ENCODE peak calls at places on chromosomes 11 and 22, in seven cellular contexts. F, I, T, A, V, O and G are unnamed samples.

GRCh38 chr11:65382804-65383368 is 440 bp upstream of the SLC25A45 start:
- DNase-seq in F (no peak), I (peak), V (no peak), A (no peak), T (peak), O (no peak), G (no peak)

GRCh38 chr11:112590778-112591177 is 330.1 kb upstream of the PLET1 start:
- DNase-seq in I (no peak), F (no peak), V (no peak), O (no peak), T (peak), A (no peak), G (no peak)

GRCh38 chr11:34251640-34251980 is 106.2 kb downstream of the ABTB2 start:
- DNase-seq in V (no peak), O (no peak), A (no peak), T (peak), I (no peak), F (peak), G (no peak)

GRCh38 chr11:65780770-65781151 is at the start of gene AP5B1:
- DNase-seq in O (peak), T (peak), F (peak), V (peak), I (peak), A (no peak), G (peak)

GRCh38 chr11:35214792-35215193 is 75.8 kb downstream of the CD44 start:
- DNase-seq in O (peak), V (no peak), T (peak), A (no peak), F (peak), I (no peak), G (no peak)

GRCh38 chr22:37419916-37420655 is 7.2 kb downstream of the ELFN2 start:
- DNase-seq in V (no peak), A (no peak), F (peak), T (no peak), O (peak), I (no peak), G (peak)

GRCh38 chr11:1194231-1194976 is 28.5 kb upstream of the MUC5B start:
- DNase-seq in A (no peak), O (peak), I (no peak), V (peak), F (no peak), T (no peak), G (no peak)

GRCh38 chr22:47177334-47177815 is 414.9 kb downstream of the TBC1D22A start:
- DNase-seq in A (no peak), F (no peak), T (no peak), V (peak), O (no peak), I (no peak), G (no peak)

GRCh38 chr22:35355744-35356420 is 25.0 kb upstream of the HMOX1 start:
- DNase-seq in V (no peak), I (no peak), A (no peak), F (no peak), O (no peak), T (peak), G (no peak)

GRCh38 chr11:87038235-87038960 is 664 bp downstream of the TMEM135 start:
- DNase-seq in A (no peak), F (peak), T (no peak), O (no peak), V (no peak), I (no peak), G (no peak)

GRCh38 chr11:110837535-110838127 is 125.4 kb upstream of the ARHGAP20 start:
- DNase-seq in F (no peak), T (no peak), A (no peak), V (no peak), I (no peak), O (no peak), G (no peak)

GRCh38 chr22:39995346-39996252 is 845 bp downstream of the FAM83F start:
- DNase-seq in O (peak), F (no peak), T (no peak), A (no peak), V (no peak), I (no peak), G (no peak)

GRCh38 chr11:33021937-33022336 is 6.3 kb downstream of the DEPDC7 start:
- DNase-seq in V (no peak), I (no peak), F (no peak), T (no peak), A (no peak), O (no peak), G (no peak)

GRCh38 chr22:46833228-46833627 is 70.8 kb downstream of the TBC1D22A start:
- DNase-seq in T (no peak), O (peak), A (no peak), V (peak), I (no peak), F (peak), G (no peak)

GRCh38 chr11:86414032-86414431 is 39.3 kb downstream of the CCDC81 start:
- DNase-seq in F (no peak), I (no peak), A (no peak), V (no peak), T (no peak), O (no peak), G (no peak)

GRCh38 chr11:122032317-122032716 is 83.7 kb downstream of the BLID start:
- DNase-seq in I (no peak), A (no peak), V (no peak), F (peak), O (no peak), T (peak), G (no peak)

GRCh38 chr11:6746086-6746618 is 25.6 kb downstream of the OR2AG2 start:
- DNase-seq in F (no peak), T (no peak), A (no peak), I (no peak), V (no peak), O (no peak), G (peak)

GRCh38 chr11:113546757-113547507 is 71.7 kb upstream of the DRD2 start:
- DNase-seq in F (no peak), A (no peak), O (no peak), T (peak), I (no peak), V (no peak), G (no peak)

GRCh38 chr22:40544758-40545157 is 91.8 kb downstream of the MRTFA start:
- DNase-seq in T (no peak), V (no peak), A (no peak), O (no peak), I (no peak), F (no peak), G (no peak)

GRCh38 chr11:70606248-70606950 is 208.1 kb downstream of the CTTN start:
- DNase-seq in O (no peak), I (no peak), F (no peak), A (no peak), V (no peak), T (no peak), G (no peak)

GRCh38 chr11:92980291-92980690 is 10.8 kb downstream of the MTNR1B start:
- DNase-seq in I (no peak), O (no peak), A (no peak), F (no peak), V (no peak), T (no peak), G (no peak)

GRCh38 chr11:94595061-94595460 is 27.9 kb downstream of the PIWIL4 start:
- DNase-seq in A (no peak), F (no peak), I (no peak), V (no peak), O (no peak), T (no peak), G (no peak)

GRCh38 chr11:134266440-134266839 is 9.7 kb upstream of the GLB1L3 start:
- DNase-seq in A (no peak), T (no peak), V (no peak), O (no peak), F (no peak), I (no peak), G (no peak)
- H3K4me3 ChIP-seq in A (no peak), T (no peak), V (no peak), O (no peak), F (peak), I (no peak), G (no peak)

DNA sequence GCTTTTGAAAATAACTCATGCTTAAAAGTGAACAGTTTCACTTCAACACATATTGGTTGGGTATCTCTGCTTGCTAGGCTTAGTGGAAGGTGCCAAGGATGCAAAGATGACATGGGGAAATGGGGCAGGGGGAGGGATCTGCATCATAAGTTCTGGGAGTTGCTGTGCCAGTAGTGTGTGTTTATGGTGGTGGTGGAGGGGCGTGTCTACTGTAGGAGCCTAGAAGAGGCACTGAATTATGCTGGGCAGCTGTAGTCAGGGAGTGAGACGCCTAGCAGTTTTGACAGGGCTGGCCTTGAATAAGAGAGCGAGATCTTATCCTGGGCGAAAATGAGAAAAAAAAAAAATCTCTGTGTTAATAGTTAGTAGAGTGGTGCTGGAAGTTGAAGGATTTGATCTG is 3.0 kb downstream of the ELMOD1 start:
- DNase-seq in A (no peak), O (peak), T (no peak), F (no peak), V (no peak), I (no peak), G (no peak)
- H3K4me3 ChIP-seq in A (no peak), O (no peak), T (no peak), F (no peak), V (no peak), I (no peak), G (no peak)

GRCh38 chr11:47407746-47408590 is at the start of gene SLC39A13:
- DNase-seq in V (peak), F (peak), A (peak), O (peak), T (peak), I (peak), G (peak)
- H3K4me3 ChIP-seq in V (peak), F (peak), A (peak), O (peak), T (peak), I (peak), G (peak)

DNA sequence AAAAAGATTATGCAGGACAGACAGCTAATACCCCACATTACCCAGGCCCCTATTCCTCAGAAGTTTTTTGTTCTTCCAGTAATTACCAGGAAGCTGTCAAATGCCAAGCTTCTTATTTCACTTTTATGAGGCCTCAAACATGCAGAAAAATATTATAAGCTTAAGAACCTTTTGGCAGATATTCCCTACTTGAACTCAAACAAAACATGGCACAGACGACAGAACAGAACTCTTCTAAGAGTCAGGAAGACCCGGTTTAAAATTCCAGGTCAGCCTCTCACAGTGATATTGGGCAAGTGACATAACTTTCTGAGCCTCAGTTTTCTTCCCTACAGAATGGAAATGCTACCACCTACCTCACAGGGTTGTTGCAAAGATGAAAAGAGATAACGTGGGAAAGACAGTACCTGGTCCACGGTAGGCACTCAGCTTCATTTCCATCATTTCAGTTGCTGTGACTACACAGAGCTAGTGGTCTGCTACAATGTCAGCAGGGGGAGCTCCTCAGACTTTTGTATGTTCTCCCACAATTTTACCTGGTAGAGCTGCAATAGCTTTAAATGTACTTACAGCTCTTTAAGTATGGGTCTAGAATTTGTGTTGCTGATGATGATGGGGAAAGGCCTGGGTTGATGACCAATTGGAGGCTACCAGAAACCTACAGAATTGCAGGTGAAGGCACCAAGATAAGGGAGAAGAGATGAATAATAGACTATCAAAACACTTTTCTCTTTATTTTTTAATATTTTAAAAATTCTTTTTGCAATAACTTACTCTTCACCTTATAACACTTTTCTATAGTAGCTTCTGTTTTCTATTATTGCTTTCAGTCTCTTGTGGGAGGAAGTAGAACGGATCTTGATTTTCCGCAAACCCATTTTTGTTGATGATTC is 98.3 kb upstream of the CHRM4 start:
- DNase-seq in A (no peak), O (peak), T (peak), V (no peak), I (no peak), F (peak), G (peak)
- H3K4me3 ChIP-seq in A (no peak), O (no peak), T (no peak), V (no peak), I (no peak), F (no peak), G (no peak)

DNA sequence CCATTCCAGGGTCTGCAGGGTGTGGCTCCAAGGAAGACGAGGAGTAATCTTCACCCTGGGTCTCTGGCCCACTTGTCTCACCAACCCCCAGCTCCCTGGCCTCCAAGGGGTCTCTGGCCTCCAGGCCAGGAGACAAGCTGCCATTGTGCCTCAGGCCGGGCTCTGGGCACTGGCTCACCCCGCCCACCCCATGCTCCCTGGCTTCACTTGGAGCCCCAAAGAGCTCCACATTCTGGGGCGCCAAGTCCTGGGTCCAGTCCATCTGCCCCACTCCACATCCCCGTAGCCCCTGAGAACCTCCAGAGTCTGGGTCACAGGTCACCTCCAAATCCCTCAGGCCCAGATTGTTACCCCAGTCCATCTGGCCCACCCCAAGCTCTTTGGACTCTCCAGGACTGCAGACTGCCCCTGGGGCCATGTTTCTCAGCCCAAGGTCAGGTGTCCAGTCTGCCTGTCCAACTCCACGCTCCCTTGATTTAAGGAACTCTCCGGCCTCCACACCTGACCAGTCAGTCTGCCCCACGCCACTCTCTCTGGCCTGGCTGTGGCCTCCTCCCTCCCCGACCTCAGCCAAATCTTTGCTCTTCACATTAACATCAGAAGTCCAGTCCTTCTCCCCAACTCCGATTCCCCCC is 16.2 kb downstream of the TNKS1BP1 start:
- DNase-seq in O (no peak), A (no peak), T (no peak), F (no peak), V (no peak), I (no peak), G (no peak)
- H3K4me3 ChIP-seq in O (no peak), A (peak), T (no peak), F (peak), V (peak), I (no peak), G (no peak)

DNA sequence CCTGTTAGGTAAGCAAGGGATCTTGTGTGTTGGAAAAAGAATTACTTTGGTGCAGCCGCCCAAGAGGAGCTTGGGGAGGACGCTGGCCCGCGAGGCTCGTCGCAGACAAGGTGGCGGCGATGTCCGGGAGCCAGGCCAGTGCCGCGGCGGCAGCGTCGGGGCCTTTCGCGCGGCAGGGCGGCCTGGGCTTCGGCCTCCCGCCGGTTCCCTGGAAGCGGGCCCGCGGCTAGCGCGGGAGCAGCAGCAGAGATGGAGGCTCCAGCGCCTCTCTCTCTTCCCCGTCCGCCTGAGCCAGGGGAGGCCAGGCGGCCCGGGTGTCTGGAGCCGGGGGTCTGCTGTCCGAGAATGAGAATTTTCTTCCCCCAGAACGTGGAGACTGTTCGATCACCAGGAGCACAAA is 82.8 kb downstream of the GGT1 start:
- DNase-seq in O (peak), I (no peak), A (no peak), V (no peak), F (no peak), T (no peak), G (no peak)
- H3K4me3 ChIP-seq in O (no peak), I (no peak), A (peak), V (peak), F (peak), T (peak), G (no peak)

GRCh38 chr11:62452839-62453468 is 34.1 kb downstream of the SCGB1A1 start:
- DNase-seq in A (no peak), T (no peak), F (no peak), V (no peak), I (no peak), O (no peak), G (no peak)

GRCh38 chr11:62450543-62451242 is 31.9 kb downstream of the SCGB1A1 start:
- DNase-seq in O (no peak), A (no peak), I (no peak), F (no peak), T (no peak), V (no peak), G (no peak)

GRCh38 chr11:62452261-62452660 is 33.4 kb downstream of the SCGB1A1 start:
- DNase-seq in I (no peak), V (no peak), F (no peak), A (no peak), O (no peak), T (no peak), G (no peak)

GRCh38 chr11:62449451-62449851 is 30.6 kb downstream of the SCGB1A1 start:
- DNase-seq in A (no peak), F (no peak), I (no peak), V (no peak), T (no peak), O (no peak), G (peak)

DNA sequence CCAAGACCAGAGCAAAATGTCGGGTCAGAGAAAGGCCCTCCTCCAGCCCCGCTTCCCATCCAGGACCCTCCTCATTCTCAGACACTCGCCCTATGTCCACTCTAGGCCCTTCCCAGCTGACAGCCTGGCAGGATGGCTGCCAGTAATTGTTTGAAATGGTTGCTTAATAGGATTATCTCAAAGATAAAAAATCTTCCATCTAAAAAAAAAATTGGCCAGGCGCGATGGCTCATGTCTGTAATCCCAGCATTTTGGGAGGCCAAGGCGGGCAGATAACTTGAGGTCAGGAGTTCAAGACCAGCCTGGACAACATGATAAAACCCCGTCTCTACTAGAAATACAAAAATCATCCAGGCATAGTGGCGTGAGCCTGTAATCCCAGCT is 32.4 kb downstream of the SCGB1A1 start:
- DNase-seq in I (no peak), A (no peak), F (no peak), O (no peak), T (no peak), V (no peak), G (no peak)
- H3K4me3 ChIP-seq in I (no peak), A (no peak), F (no peak), O (no peak), T (no peak), V (no peak), G (no peak)

GRCh38 chr22:31036671-31037550 is 44.2 kb upstream of the SMTN start:
- DNase-seq in I (no peak), A (no peak), V (no peak), F (peak), T (peak), O (no peak), G (no peak)
- H3K4me3 ChIP-seq in I (no peak), A (no peak), V (peak), F (peak), T (peak), O (no peak), G (no peak)